ENCODE peak calls at places on chromosome 2, in five cellular contexts. O is SK-N-SH, F is GM12865, R is mammary epithelial cell, M is body of pancreas. G is an unnamed sample.

GRCh38 chr2:172484706-172485105 is 57.3 kb downstream of the ITGA6 start:
- DNase-seq in M (no peak), R (no peak), F (peak; percentile 38), O (no peak), G (no peak)

GRCh38 chr2:201788371-201788770 is 7.6 kb upstream of the ALS2 start:
- DNase-seq in R (no peak), F (no peak), O (no peak), M (no peak), G (no peak)

GRCh38 chr2:28454016-28454930 is 41.6 kb upstream of the PLB1 start:
- DNase-seq in R (peak; percentile 80), O (no peak), M (no peak), F (no peak), G (no peak)

GRCh38 chr2:58664523-58665155 is 423.5 kb upstream of the FANCL start:
- DNase-seq in M (no peak), O (peak; percentile 1), R (no peak), F (no peak), G (no peak)

GRCh38 chr2:69163109-69163508 is 150.1 kb downstream of the ANTXR1 start:
- DNase-seq in M (no peak), F (peak; percentile 70), O (no peak), R (peak; percentile 55), G (no peak)

GRCh38 chr2:167406558-167406957 is 518.3 kb downstream of the XIRP2 start:
- DNase-seq in M (no peak), R (no peak), O (no peak), F (no peak), G (no peak)

GRCh38 chr2:166042768-166043390 is 84.9 kb downstream of the SCN1A start:
- DNase-seq in R (peak; percentile 7), M (no peak), O (no peak), F (no peak), G (no peak)

GRCh38 chr2:214808481-214808931 is 977 bp downstream of the BARD1 start:
- DNase-seq in O (no peak), F (peak; percentile 17), M (no peak), R (peak; percentile 8), G (no peak)

GRCh38 chr2:181846359-181846758 is 45.2 kb upstream of the ITPRID2 start:
- DNase-seq in M (no peak), R (no peak), F (no peak), O (no peak), G (no peak)

GRCh38 chr2:186058604-186059003 is 320.0 kb downstream of the FSIP2 start:
- DNase-seq in M (no peak), O (no peak), F (no peak), R (no peak), G (no peak)

GRCh38 chr2:195532628-195533271 is 124.3 kb upstream of the SLC39A10 start:
- DNase-seq in R (peak; percentile 23), M (no peak), O (no peak), F (peak; percentile 38), G (no peak)

GRCh38 chr2:230974096-230974913 is 21.6 kb upstream of the SPATA3 start:
- DNase-seq in F (peak; percentile 98), O (no peak), R (peak; percentile 86), M (no peak), G (no peak)

GRCh38 chr2:7639476-7639875 is 722.3 kb downstream of the RNF144A start:
- DNase-seq in O (no peak), M (peak; percentile 62), F (no peak), R (no peak), G (no peak)

GRCh38 chr2:149613712-149614111 is 26.1 kb upstream of the MMADHC start:
- DNase-seq in F (no peak), R (no peak), O (no peak), M (no peak), G (no peak)

GRCh38 chr2:111049792-111050640 is 70.7 kb upstream of the BCL2L11 start:
- DNase-seq in R (peak; percentile 44), M (peak; percentile 79), F (peak; percentile 77), O (no peak), G (no peak)

GRCh38 chr2:196511258-196511971 is 128.1 kb upstream of the CCDC150 start:
- DNase-seq in M (no peak), F (no peak), R (no peak), O (no peak), G (no peak)

GRCh38 chr2:104734937-104735586 is 118.9 kb upstream of the POU3F3 start:
- DNase-seq in R (no peak), M (no peak), O (no peak), F (peak; percentile 3), G (no peak)

GRCh38 chr2:42928692-42929576 is 136.6 kb upstream of the HAAO start:
- DNase-seq in O (peak; percentile 76), M (peak; percentile 59), R (no peak), F (peak; percentile 39), G (no peak)

GRCh38 chr2:158973111-158973510 is 4.7 kb downstream of the TANC1 start:
- DNase-seq in M (no peak), F (no peak), O (no peak), R (peak; percentile 88), G (no peak)

GRCh38 chr2:147525724-147526489 is 318.9 kb upstream of the ACVR2A start:
- DNase-seq in F (peak; percentile 17), R (peak; percentile 46), M (peak; percentile 73), O (no peak), G (no peak)

GRCh38 chr2:42879116-42879705 is 86.8 kb upstream of the HAAO start:
- DNase-seq in O (no peak), R (no peak), F (no peak), M (no peak), G (peak; percentile 85)

GRCh38 chr2:241741016-241741415 is 6.6 kb downstream of the D2HGDH start:
- DNase-seq in M (no peak), F (no peak), O (no peak), R (peak; percentile 78), G (no peak)

GRCh38 chr2:224722250-224722649 is 6.1 kb upstream of the CCDC195 start:
- DNase-seq in F (no peak), O (no peak), M (no peak), R (no peak), G (no peak)

GRCh38 chr2:28389399-28390240 is 3.0 kb upstream of the FOSL2 start:
- DNase-seq in O (peak; percentile 89), M (no peak), R (no peak), F (no peak), G (no peak)

GRCh38 chr2:67954125-67954748 is 108.6 kb downstream of the C1D start:
- DNase-seq in O (no peak), F (no peak), R (peak; percentile 39), M (peak; percentile 15), G (no peak)

GRCh38 chr2:28101123-28101522 is 210.6 kb downstream of the BABAM2 start:
- DNase-seq in O (no peak), M (no peak), F (no peak), R (peak; percentile 74), G (no peak)

GRCh38 chr2:231715988-231716616 is 7.8 kb downstream of the PTMA start:
- DNase-seq in M (no peak), O (no peak), R (no peak), F (peak; percentile 14), G (no peak)

DNA sequence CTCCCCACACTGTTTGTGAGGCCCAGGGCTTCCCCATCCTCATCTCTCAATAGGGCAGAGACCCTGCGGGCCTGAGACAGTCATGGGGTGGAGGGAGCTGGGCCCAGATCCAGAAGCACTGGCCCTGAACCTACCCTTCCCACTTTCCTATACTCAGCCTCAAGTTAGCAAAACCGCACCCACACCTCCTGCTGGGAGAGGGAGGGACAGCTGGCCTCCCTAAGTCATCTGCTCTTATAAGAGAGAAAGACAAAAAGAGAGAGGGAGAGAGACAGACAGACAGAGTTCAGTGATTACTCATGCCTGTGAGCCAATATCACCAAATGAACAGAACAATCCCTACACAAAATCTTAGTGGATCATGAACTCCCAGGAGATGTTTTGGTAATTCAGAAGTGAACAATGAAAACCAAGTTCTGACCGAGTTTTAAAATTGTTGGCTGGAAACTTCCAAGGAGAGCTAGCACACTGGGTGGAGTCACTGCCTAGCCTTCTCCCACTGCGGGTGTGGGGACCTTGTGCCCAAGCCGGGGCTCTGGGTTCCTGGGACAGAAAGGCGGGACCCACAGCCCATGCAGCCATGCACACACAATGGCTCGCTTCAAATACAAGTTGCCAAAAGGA is 130.5 kb downstream of the PXDN start:
- DNase-seq in M (no peak), O (no peak), R (peak; percentile 49), F (no peak), G (no peak)
- TF ChIP-seq CTCF in M (no peak), O (no peak), R (no peak), F (no peak), G (no peak)

DNA sequence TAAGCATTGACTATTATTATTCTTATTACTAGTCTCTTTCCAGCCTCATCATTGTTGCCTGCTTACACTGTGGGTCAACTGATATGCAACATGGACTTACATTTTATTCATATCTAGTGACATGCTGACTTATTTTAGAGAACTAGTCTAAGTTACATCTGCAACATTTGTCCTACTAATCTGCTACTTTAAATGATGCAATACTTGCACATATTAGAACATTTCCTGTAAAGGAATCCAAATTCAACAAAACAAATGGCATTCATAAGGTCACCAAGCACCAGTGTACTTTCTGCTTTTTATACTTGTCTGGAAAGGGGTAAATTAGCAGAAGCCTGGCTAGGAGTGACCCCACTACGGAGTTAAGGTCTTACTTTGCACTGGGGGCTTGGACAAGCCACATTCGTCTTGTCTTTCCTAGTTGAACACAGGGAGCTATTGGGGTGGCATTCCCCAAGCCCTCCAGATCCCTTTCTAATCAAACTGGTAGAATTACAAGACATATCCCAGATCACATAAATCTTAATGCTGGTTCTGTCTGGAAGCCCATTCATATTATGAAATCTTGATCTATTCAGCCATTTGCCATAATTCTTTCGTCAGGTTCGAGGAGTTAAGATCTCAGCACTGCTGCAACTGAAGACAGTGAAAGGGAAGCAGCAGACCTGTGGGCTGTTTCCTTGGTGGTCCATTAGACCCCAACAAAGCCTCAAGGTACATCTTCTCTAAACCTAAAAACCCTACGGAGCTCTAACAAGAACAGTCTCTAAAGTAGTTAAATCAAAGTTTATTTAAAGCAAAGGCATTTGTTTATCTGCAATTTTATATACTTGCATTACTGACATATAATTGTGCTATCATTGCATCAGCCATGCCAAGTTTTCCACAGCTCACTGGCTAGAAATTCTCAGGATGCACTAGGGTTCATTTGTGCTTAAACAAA is 49.9 kb upstream of the RTN4 start:
- DNase-seq in F (no peak), M (no peak), R (no peak), O (no peak), G (no peak)
- H3K4me3 ChIP-seq in F (no peak overlapping the region), M (no peak overlapping the region), R (no peak overlapping the region), O (no peak overlapping the region), G (no peak overlapping the region)

DNA sequence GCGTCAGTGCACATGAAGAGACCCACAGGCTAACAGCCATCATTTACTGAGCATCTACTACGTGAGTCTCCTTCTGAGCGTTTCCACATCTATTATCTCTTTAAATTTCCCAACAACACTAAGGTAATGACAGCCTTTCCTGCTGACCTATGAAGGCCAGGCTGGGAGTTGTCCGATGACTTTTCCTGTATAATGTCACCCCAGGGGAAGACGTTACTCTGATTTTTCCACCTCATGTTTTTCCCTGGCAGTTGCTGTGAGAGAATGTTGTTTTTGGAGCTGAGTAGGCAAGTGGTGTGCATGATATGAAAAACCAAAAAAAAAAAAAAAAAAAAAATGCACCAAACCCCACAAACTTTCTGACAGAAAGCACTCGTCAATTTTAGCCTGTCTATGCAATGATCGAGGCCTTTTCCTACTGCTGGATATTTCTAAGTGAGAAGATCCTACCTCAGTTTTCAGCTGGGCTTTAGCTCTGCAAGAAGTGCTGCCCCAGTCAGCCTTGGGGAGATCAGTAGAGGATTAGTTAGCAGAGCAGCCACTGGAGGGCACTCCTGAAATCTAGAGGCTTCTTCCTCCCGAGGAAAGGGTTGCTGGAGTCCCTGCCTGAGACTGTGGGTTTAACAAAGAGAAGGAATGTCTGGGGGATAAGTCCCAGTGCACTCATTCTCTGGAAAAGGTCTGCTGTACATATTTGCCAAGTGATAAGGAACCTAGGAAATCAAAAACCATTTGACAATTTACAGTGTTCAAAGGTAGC is 207.5 kb downstream of the SLC8A1 start:
- DNase-seq in R (peak; percentile 46), M (peak; percentile 51), O (peak; percentile 42), F (peak; percentile 53), G (no peak)
- TF ChIP-seq CTCF in R (peak; percentile 51), M (peak; percentile 28), O (peak; percentile 65), F (peak; percentile 55), G (no peak)

GRCh38 chr2:29629495-29629894 is 291.9 kb downstream of the ALK start:
- DNase-seq in F (no peak), M (no peak), R (peak; percentile 12), O (no peak), G (no peak)
- H3K4me3 ChIP-seq in F (no peak overlapping the region), M (no peak overlapping the region), R (no peak overlapping the region), O (no peak overlapping the region), G (no peak overlapping the region)

G was measured in vagina.